ENCODE peak calls at places on chromosomes 5 and 9, in nine cellular contexts. F, X, W, S, G, E, U, M and V are unnamed samples.

GRCh38 chr5:143976055-143976454 is 164.1 kb downstream of the HMHB1 start:
- DNase-seq in X (no peak), S (no peak), E (no peak), W (no peak), U (no peak), M (no peak), G (no peak), F (no peak), V (no peak)

GRCh38 chr5:73419414-73420390 is 28.9 kb downstream of the FOXD1 start:
- DNase-seq in G (no peak), S (no peak), U (no peak), E (no peak), X (no peak), W (no peak), F (no peak), M (no peak), V (peak)

GRCh38 chr9:124017064-124017928 is 5.7 kb downstream of the LHX2 start:
- DNase-seq in U (no peak), M (no peak), X (no peak), W (no peak), S (no peak), F (no peak), E (no peak), G (no peak), V (no peak)

GRCh38 chr9:114487607-114488300 is 17.5 kb downstream of the WHRN start:
- DNase-seq in M (no peak), G (peak), S (peak), X (peak), W (peak), E (peak), F (peak), U (peak), V (peak)

GRCh38 chr5:119397518-119398380 is 41.9 kb downstream of the TNFAIP8 start:
- DNase-seq in U (no peak), E (peak), W (no peak), X (no peak), S (no peak), G (no peak), F (no peak), M (no peak), V (no peak)

GRCh38 chr5:8908055-8908683 is 637.7 kb downstream of the SEMA5A start:
- DNase-seq in G (no peak), F (peak), M (no peak), W (peak), E (peak), U (peak), S (no peak), X (no peak), V (peak)

GRCh38 chr9:114185570-114185969 is 30.2 kb downstream of the COL27A1 start:
- DNase-seq in E (no peak), W (no peak), F (no peak), S (no peak), M (no peak), X (no peak), U (no peak), G (no peak), V (no peak)

GRCh38 chr9:79623799-79624721 is 52.3 kb downstream of the TLE4 start:
- DNase-seq in S (no peak), F (peak), X (no peak), W (no peak), U (peak), E (peak), G (peak), M (peak), V (peak)

GRCh38 chr9:21559402-21560280 is 77.5 kb upstream of the IFNE start:
- DNase-seq in X (no peak), F (no peak), S (peak), G (peak), W (peak), M (peak), E (peak), U (peak), V (peak)

GRCh38 chr5:80239680-80240367 is 16.0 kb downstream of the SERINC5 start:
- DNase-seq in S (no peak), W (no peak), X (no peak), F (no peak), U (no peak), E (no peak), M (no peak), G (no peak), V (no peak)

GRCh38 chr5:139577689-139578347 is 16.7 kb downstream of the UBE2D2 start:
- DNase-seq in W (no peak), G (no peak), F (no peak), U (no peak), M (no peak), E (no peak), S (no peak), X (no peak), V (no peak)

GRCh38 chr5:87020099-87020934 is 247.4 kb upstream of the RASA1 start:
- DNase-seq in U (peak), F (peak), X (peak), M (no peak), G (peak), W (peak), S (peak), E (peak), V (peak)

GRCh38 chr9:119009253-119009652 is 360.0 kb downstream of the BRINP1 start:
- DNase-seq in F (no peak), E (no peak), M (no peak), G (no peak), W (peak), U (no peak), S (no peak), X (no peak), V (no peak)

GRCh38 chr5:122849746-122850145 is 4.3 kb downstream of the SNX24 start:
- DNase-seq in G (no peak), S (no peak), W (no peak), M (no peak), X (no peak), F (no peak), U (peak), E (no peak), V (no peak)